ENCODE peak calls at places on chromosomes 11 and 22, in four cellular contexts. W, S, A and H are unnamed samples.
A peak's percentile ranks its signal among the peaks of the same experiment; 100 is the strongest.

GRCh38 chr22:22787805-22788459 is 99.7 kb upstream of the IGLL5 start:
- DNase-seq in W (peak; percentile 66), S (peak; percentile 69), A (no peak), H (peak; percentile 65)

GRCh38 chr22:49827853-49828598 is at the start of gene BRD1:
- DNase-seq in W (peak; percentile 86), S (peak; percentile 78), A (no peak), H (peak; percentile 73)

GRCh38 chr11:103091024-103091423 is 936 bp downstream of the DCUN1D5 start:
- DNase-seq in W (no peak), S (peak; percentile 59), A (no peak), H (no peak)

GRCh38 chr11:7332962-7333361 is 81.3 kb downstream of the SYT9 start:
- DNase-seq in W (no peak), S (no peak), A (no peak), H (no peak)

GRCh38 chr11:639324-639977 is 2.4 kb downstream of the DRD4 start:
- DNase-seq in W (no peak), S (no peak), A (no peak), H (no peak)

GRCh38 chr11:21771097-21771496 is 421.8 kb upstream of the ANO5 start:
- DNase-seq in W (no peak), S (no peak), A (no peak), H (no peak)

GRCh38 chr22:32708835-32709234 is 92.7 kb upstream of the TIMP3 start:
- DNase-seq in W (peak; percentile 67), S (no peak), A (no peak), H (peak; percentile 85)

GRCh38 chr11:11567862-11568650 is 53.7 kb downstream of the GALNT18 start:
- DNase-seq in W (no peak), S (no peak), A (peak; percentile 19), H (no peak)

GRCh38 chr22:30208631-30209603 is 37.6 kb downstream of the LIF start:
- DNase-seq in W (peak; percentile 84), S (no peak), A (no peak), H (peak; percentile 88)